ENCODE peak calls at places on chromosome 4, in eight cellular contexts. T is RCC 7860; P is naive thymus-derived CD4-positive, alpha-beta T cell; E is left ventricle myocardium inferior; X is stimulated activated CD4-positive, alpha-beta T cell treated with anti-CD3 and anti-CD28 coated beads, Interleukin-15, amount 100 ng/mL, for 48 hours; C is fibroblast of pulmonary artery; Z is kidney glomerular epithelial cell; F is Panc1. V is an unnamed sample.

GRCh38 chr4:54495091-54495490 is 162.7 kb upstream of the KIT start:
- DNase-seq in T (peak; percentile 37), P (no peak), E (no peak), X (no peak), C (no peak), Z (no peak), F (no peak), V (no peak)

GRCh38 chr4:115945026-115945425 is 831.6 kb upstream of the NDST4 start:
- DNase-seq in T (no peak), P (no peak), E (no peak), X (no peak), C (no peak), Z (no peak), F (no peak), V (no peak)

GRCh38 chr4:155900402-155900801 is 3.1 kb upstream of the TDO2 start:
- DNase-seq in T (peak; percentile 63), P (no peak), E (no peak), X (no peak), C (peak; percentile 82), Z (peak; percentile 19), F (no peak), V (no peak)

GRCh38 chr4:98341309-98341708 is 80.1 kb downstream of the RAP1GDS1 start:
- DNase-seq in T (peak; percentile 75), P (no peak), E (no peak), X (no peak), C (peak; percentile 45), Z (peak; percentile 85), F (no peak), V (no peak)

GRCh38 chr4:168615294-168615693 is 118.4 kb downstream of the PALLD start:
- DNase-seq in T (peak; percentile 54), P (no peak), E (no peak), X (no peak), C (peak; percentile 70), Z (peak; percentile 39), F (no peak), V (no peak)

GRCh38 chr4:122584517-122584916 is 36.3 kb downstream of the IL21 start:
- DNase-seq in T (peak; percentile 25), P (peak; percentile 15), E (no peak), X (no peak), C (peak; percentile 88), Z (peak; percentile 73), F (no peak), V (no peak)

GRCh38 chr4:121155893-121156292 is 8.2 kb downstream of the TNIP3 start:
- DNase-seq in T (peak; percentile 63), P (no peak), E (no peak), X (no peak), C (peak; percentile 96), Z (peak; percentile 39), F (peak; percentile 24), V (no peak)

GRCh38 chr4:123554263-123554662 is 157.7 kb downstream of the SPRY1 start:
- DNase-seq in T (no peak), P (no peak), E (no peak), X (no peak), C (no peak), Z (peak; percentile 37), F (no peak), V (no peak)